ENCODE peak calls at places on chromosome 2, in six cellular contexts. T, U, W, R, Y and V are unnamed samples.

GRCh38 chr2:112821142-112821541 is 15.4 kb downstream of the IL1B start:
- DNase-seq in T (no peak), U (no peak), W (no peak), R (no peak), Y (no peak), V (no peak)

GRCh38 chr2:29841386-29842004 is 79.9 kb downstream of the ALK start:
- DNase-seq in T (no peak), U (no peak), W (no peak), R (peak), Y (no peak), V (no peak)

GRCh38 chr2:121236101-121236640 is 48.8 kb downstream of the TFCP2L1 start:
- DNase-seq in T (no peak), U (no peak), W (no peak), R (no peak), Y (no peak), V (no peak)

GRCh38 chr2:226411727-226412360 is 387.8 kb downstream of the IRS1 start:
- DNase-seq in T (no peak), U (peak), W (no peak), R (peak), Y (no peak), V (no peak)

GRCh38 chr2:12797815-12798214 is 81.1 kb downstream of the TRIB2 start:
- DNase-seq in T (no peak), U (no peak), W (no peak), R (no peak), Y (no peak), V (no peak)

GRCh38 chr2:7878786-7879515 is 802.9 kb upstream of the ID2 start:
- DNase-seq in T (no peak), U (no peak), W (no peak), R (no peak), Y (peak), V (no peak)

GRCh38 chr2:12202301-12202700 is 455.9 kb downstream of the LPIN1 start:
- DNase-seq in T (no peak), U (no peak), W (no peak), R (no peak), Y (no peak), V (no peak)

GRCh38 chr2:128732976-128733431 is 414.3 kb upstream of the HS6ST1 start:
- DNase-seq in T (no peak), U (no peak), W (no peak), R (no peak), Y (peak), V (no peak)

GRCh38 chr2:10785260-10785659 is 27.3 kb downstream of the PDIA6 start:
- DNase-seq in T (no peak), U (no peak), W (peak), R (no peak), Y (no peak), V (no peak)

GRCh38 chr2:46008082-46008870 is 288.9 kb upstream of the EPAS1 start:
- DNase-seq in T (no peak), U (peak), W (no peak), R (no peak), Y (no peak), V (no peak)

GRCh38 chr2:70007151-70007550 is 45.7 kb upstream of the ASPRV1 start:
- DNase-seq in T (no peak), U (no peak), W (no peak), R (no peak), Y (no peak), V (peak)

GRCh38 chr2:134818321-134818720 is 20.1 kb upstream of the ACMSD start:
- DNase-seq in T (no peak), U (no peak), W (no peak), R (no peak), Y (no peak), V (no peak)

GRCh38 chr2:24984912-24985311 is 13.2 kb upstream of the DNAJC27 start:
- DNase-seq in T (no peak), U (peak), W (peak), R (no peak), Y (no peak), V (no peak)

GRCh38 chr2:178359192-178359912 is 91.6 kb downstream of the PRKRA start:
- DNase-seq in T (no peak), U (no peak), W (no peak), R (no peak), Y (no peak), V (no peak)

GRCh38 chr2:29066271-29066860 is 8.0 kb downstream of the PCARE start:
- DNase-seq in T (no peak), U (no peak), W (no peak), R (peak), Y (no peak), V (no peak)

GRCh38 chr2:18238231-18238630 is 322.2 kb downstream of the RDH14 start:
- DNase-seq in T (no peak), U (no peak), W (no peak), R (no peak), Y (no peak), V (no peak)

GRCh38 chr2:206989306-206989705 is 50.0 kb downstream of the CPO start:
- DNase-seq in T (peak), U (peak), W (no peak), R (peak), Y (no peak), V (peak)

GRCh38 chr2:22375094-22375493 is 1009.9 kb upstream of the KLHL29 start:
- DNase-seq in T (no peak), U (no peak), W (no peak), R (no peak), Y (no peak), V (no peak)

GRCh38 chr2:22382439-22383169 is 1002.4 kb upstream of the KLHL29 start:
- DNase-seq in T (no peak), U (no peak), W (no peak), R (no peak), Y (no peak), V (no peak)

DNA sequence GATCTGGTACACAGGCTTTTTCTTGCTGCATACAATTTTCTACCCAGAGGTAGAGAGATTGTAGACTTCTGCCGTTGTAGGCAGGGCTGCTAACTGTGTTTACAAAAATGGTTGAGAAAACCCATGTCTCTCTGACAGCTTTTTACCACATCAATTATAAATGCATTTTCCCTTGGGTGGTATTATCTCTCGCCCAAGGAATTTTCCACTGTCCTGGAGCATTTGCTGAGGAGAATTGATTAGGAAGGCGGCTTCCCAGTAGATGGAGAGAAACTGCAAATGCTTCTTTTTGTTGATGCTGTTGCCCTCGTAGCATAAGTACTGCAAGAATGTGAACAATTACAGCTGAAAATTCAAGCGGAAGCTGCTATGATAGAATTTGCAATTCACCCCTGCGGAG is 1007.7 kb upstream of the KLHL29 start:
- DNase-seq in T (no peak), U (no peak), W (no peak), R (no peak), Y (no peak), V (no peak)
- TF ChIP-seq EP300 in T (no peak), U (no peak), W (no peak), R (no peak), Y (no peak), V (no peak)

GRCh38 chr2:67514515-67514914 is 117.4 kb downstream of the ETAA1 start:
- DNase-seq in T (no peak), U (no peak), W (no peak), R (no peak), Y (no peak), V (no peak)

GRCh38 chr2:67515021-67515420 is 117.9 kb downstream of the ETAA1 start:
- DNase-seq in T (no peak), U (no peak), W (no peak), R (no peak), Y (no peak), V (no peak)

GRCh38 chr2:67515538-67515937 is 118.4 kb downstream of the ETAA1 start:
- DNase-seq in T (no peak), U (no peak), W (no peak), R (no peak), Y (no peak), V (no peak)

GRCh38 chr2:67516358-67516757 is 119.2 kb downstream of the ETAA1 start:
- DNase-seq in T (no peak), U (peak), W (no peak), R (no peak), Y (no peak), V (no peak)

DNA sequence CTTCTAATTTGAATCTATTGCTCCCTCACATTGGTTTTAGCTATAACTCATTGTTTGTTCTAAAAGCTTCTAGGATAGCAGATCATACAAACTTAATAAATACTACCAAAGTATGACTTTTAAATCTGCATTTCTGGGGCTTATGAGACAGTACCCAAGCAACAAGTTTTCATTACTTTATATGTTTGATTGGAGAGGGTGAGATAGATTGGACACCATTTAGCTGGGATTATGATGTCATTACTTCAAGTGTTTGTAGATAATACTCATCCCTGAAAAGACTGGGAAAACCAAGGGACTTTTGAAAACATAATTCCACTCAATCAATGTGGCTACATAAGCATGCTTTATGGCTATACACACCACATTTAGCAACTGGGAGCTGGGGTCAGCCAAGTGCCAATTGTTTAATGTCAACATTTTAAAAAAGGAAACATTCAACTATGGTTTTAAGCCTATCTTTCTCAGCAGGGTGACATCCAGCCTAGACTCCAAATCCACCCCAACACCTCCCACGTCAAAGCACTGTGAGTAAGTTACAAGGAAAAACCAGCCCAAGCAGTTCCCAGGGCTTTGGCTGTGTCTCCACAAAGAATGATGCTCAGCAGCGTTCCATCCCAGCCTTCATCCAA is 119.9 kb downstream of the ETAA1 start:
- DNase-seq in T (no peak), U (no peak), W (no peak), R (no peak), Y (no peak), V (no peak)
- TF ChIP-seq POLR2AphosphoS5 in T (peak), U (no peak), W (no peak), R (no peak), Y (no peak), V (no peak)

DNA sequence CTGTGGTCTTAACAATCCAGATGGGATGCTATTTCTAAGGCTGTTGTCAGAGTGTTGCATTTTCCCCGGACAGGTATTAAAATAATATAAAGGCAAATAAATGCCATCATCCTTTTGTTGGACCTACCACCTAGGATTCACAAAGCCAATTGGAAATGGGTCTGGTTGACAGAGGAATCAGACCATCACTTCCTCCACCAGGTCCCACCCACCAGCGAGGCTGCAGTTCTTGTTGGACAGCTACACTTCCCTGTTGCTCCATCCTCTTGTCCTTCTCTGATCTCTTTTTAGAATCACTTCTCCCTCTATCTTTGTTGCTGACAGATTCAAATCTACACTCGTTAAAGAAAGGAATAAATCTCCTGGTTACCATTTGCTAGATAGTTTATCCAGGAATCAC is 1.1 kb downstream of the TMEM169 start:
- DNase-seq in T (no peak), U (peak), W (no peak), R (peak), Y (no peak), V (no peak)
- H3K4me3 ChIP-seq in T (no peak), U (no peak), W (no peak), R (peak), Y (no peak), V (no peak)

DNA sequence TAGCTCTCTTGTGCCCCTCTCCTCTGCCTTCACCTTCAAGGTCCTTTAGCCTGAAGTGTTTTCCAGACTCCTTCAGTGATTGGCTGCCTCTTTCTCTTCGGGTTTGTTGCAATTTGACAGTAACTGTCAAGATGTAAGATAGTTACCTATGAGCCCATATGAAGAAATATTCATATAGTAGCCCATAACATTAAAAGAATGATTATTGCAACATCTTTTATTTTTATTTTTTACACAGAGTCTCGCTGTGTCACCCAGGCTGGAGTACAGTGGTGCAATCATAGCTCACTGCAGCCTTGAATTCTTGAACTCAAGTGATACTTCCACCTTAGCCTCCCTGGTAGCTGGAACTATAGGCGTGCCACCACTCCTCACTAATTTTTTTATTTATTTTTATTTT is 80.5 kb downstream of the FOXI3 start:
- DNase-seq in T (no peak), U (no peak), W (no peak), R (no peak), Y (no peak), V (no peak)
- TF ChIP-seq EP300 in T (no peak), U (no peak), W (no peak), R (no peak), Y (no peak), V (no peak)

GRCh38 chr2:158130832-158131473 is 29.3 kb downstream of the UPP2 start:
- DNase-seq in T (no peak), U (no peak), W (no peak), R (peak), Y (no peak), V (no peak)
- TF ChIP-seq POLR2AphosphoS5 in T (no peak), U (peak), W (no peak), R (peak), Y (no peak), V (no peak)

GRCh38 chr2:26346454-26347053 is at the start of gene ADGRF3:
- DNase-seq in T (peak), U (peak), W (peak), R (peak), Y (no peak), V (no peak)

GRCh38 chr2:26347286-26347865 is 787 bp upstream of the ADGRF3 start:
- DNase-seq in T (no peak), U (no peak), W (no peak), R (no peak), Y (no peak), V (no peak)

GRCh38 chr2:26345284-26345553 is 724 bp upstream of the SELENOI start:
- DNase-seq in T (no peak), U (no peak), W (no peak), R (no peak), Y (no peak), V (no peak)

GRCh38 chr2:26344581-26345283 is 1.2 kb upstream of the SELENOI start:
- DNase-seq in T (no peak), U (peak), W (no peak), R (peak), Y (no peak), V (peak)

DNA sequence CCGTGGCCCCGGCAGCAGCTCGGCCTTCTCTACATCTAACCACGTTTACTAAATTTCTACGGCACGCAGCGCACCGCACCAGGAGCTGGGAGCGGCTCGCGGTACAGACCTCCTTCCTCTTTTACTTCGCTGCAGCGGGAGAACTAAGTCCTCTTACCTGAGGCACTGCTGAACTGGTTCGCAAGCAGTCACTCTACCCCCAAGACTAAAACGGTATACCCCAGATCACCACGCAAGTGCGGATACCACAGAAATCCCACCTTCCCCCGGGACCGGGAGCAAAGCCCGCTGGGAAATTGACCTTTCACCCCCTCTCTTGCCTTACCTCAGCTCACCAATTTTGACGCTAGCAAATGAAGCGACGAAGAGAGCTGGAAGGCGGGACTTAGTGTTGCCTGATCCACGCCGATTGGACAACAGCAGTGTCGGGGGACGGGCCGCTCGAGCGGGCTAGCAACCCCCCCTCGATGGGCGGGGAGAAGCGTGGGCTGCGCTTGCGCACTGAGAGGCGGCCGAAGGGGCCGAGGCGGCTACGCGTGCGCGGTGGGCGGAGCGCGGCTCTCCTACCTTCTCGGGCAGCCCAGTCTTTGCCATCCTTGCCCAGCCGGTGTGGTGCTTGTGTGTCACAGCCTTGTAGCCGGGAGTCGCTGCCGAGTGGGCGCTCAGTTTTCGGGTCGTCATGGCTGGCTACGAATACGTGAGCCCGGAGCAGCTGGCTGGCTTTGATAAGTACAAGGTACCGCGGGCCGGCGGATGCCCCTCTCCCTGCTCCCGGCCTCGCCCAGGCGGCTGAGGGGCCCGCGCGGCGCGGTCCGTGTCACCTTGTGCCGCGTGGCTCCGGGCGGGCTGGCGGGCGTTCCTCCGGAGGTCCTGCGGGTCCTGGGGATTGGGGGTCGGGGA is at the start of gene SELENOI:
- DNase-seq in T (peak), U (peak), W (peak), R (peak), Y (peak), V (peak)
- H3K4me3 ChIP-seq in T (peak), U (peak), W (peak), R (peak), Y (peak), V (peak)